ENCODE peak calls at places on chromosomes 2 and 18, in four cellular contexts. N, T, F and H are unnamed samples.

GRCh38 chr18:25005602-25006375 is 346.2 kb downstream of the ZNF521 start:
- DNase-seq in N (no peak), F (no peak), T (no peak), H (no peak)

GRCh38 chr2:235390108-235390815 is 103.6 kb upstream of the AGAP1 start:
- DNase-seq in N (peak), F (no peak), T (no peak), H (no peak)

GRCh38 chr2:6475155-6475940 is 390.4 kb downstream of the CMPK2 start:
- DNase-seq in F (no peak), T (no peak), N (peak), H (no peak)

GRCh38 chr2:230891108-230891507 is 26.4 kb downstream of the ITM2C start:
- DNase-seq in F (no peak), N (no peak), T (no peak), H (no peak)

GRCh38 chr2:7133521-7133920 is 216.3 kb downstream of the RNF144A start:
- DNase-seq in T (peak), F (peak), N (no peak), H (no peak)

GRCh38 chr2:138026116-138026855 is 62.0 kb downstream of the HNMT start:
- DNase-seq in F (no peak), T (no peak), N (no peak), H (no peak)

GRCh38 chr2:157971702-157972101 is 95.6 kb upstream of the ACVR1 start:
- DNase-seq in N (no peak), T (no peak), F (no peak), H (peak)

GRCh38 chr2:216478791-216479190 is 19.9 kb upstream of the RPL37A start:
- DNase-seq in T (no peak), F (no peak), N (no peak), H (no peak)

GRCh38 chr18:23943104-23943503 is 71.5 kb upstream of the TTC39C start:
- DNase-seq in T (no peak), F (no peak), N (peak), H (no peak)

GRCh38 chr2:149984311-149984710 is 396.7 kb upstream of the MMADHC start:
- DNase-seq in F (no peak), N (no peak), T (no peak), H (no peak)

GRCh38 chr18:77106331-77106730 is 26.3 kb downstream of the MBP start:
- DNase-seq in F (no peak), T (no peak), N (no peak), H (peak)

GRCh38 chr2:230879271-230879882 is 14.6 kb downstream of the ITM2C start:
- DNase-seq in F (no peak), T (peak), N (no peak), H (no peak)

GRCh38 chr2:108363900-108364225 is 13.9 kb upstream of the SULT1C4 start:
- DNase-seq in T (no peak), F (no peak), N (no peak), H (no peak)

GRCh38 chr18:32919799-32920198 is 147.0 kb upstream of the KLHL14 start:
- DNase-seq in F (peak), T (peak), N (no peak), H (no peak)
- TF ChIP-seq ETV6 in F (no peak), T (no peak), N (no peak), H (no peak)

GRCh38 chr18:44609210-44609941 is 71.3 kb upstream of the SETBP1 start:
- DNase-seq in F (no peak), N (no peak), T (no peak), H (no peak)
- TF ChIP-seq ETV6 in F (no peak), N (no peak), T (no peak), H (no peak)

GRCh38 chr2:72138921-72139381 is 8.7 kb downstream of the CYP26B1 start:
- DNase-seq in N (no peak), T (no peak), F (no peak), H (no peak)
- TF ChIP-seq ETV6 in N (no peak), T (no peak), F (no peak), H (no peak)

GRCh38 chr2:174586418-174586817 is 11.2 kb downstream of the WIPF1 start:
- DNase-seq in T (no peak), N (no peak), F (no peak), H (no peak)
- TF ChIP-seq ETV6 in T (no peak), N (no peak), F (no peak), H (no peak)

GRCh38 chr18:14945286-14945685 is 197.3 kb downstream of the ANKRD30B start:
- DNase-seq in N (no peak), T (no peak), F (no peak), H (no peak)

GRCh38 chr18:14948163-14948540 is 200.2 kb downstream of the ANKRD30B start:
- DNase-seq in F (no peak), T (no peak), N (no peak), H (no peak)

GRCh38 chr18:14947482-14948162 is 199.7 kb downstream of the ANKRD30B start:
- DNase-seq in T (no peak), F (no peak), N (no peak), H (no peak)

GRCh38 chr18:14945984-14946383 is 198.0 kb downstream of the ANKRD30B start:
- DNase-seq in T (no peak), N (no peak), F (no peak), H (no peak)

DNA sequence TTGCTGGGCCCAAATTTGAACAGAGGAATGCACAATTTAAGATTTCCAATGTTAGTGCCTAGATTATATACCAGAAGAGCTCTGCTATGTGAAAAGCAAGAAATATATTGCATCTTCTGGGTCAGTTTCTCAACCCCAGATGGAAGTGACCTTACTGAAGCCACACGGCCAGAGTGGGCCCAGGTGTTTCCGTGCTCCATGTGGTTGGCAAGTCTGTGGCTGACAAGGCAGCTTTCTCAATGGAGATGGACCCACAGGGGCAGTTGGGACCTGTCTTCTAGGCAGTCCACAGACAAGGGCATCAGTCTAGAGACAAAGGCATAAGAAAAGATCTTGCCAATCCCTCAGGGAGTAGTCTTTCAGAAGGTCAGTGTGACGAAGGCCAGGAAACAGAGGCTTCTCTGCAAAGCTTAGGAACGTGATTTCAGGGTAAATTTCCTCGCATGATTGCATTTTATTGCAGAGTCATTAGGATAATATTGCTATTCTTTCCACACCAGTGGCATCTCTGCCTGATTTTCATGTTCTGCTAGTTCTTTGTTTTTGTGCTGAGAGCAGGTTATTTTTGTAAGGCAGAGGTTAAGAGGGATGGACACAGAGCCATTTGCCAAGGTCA is 201.9 kb downstream of the ANKRD30B start:
- DNase-seq in F (no peak), N (no peak), T (no peak), H (no peak)
- TF ChIP-seq ETV6 in F (no peak), N (no peak), T (no peak), H (no peak)

GRCh38 chr2:38763226-38763625 is 12.1 kb upstream of the SRSF7 start:
- DNase-seq in F (no peak), T (no peak), N (no peak), H (no peak)

GRCh38 chr2:38763728-38764127 is 12.6 kb upstream of the SRSF7 start:
- DNase-seq in F (no peak), N (no peak), T (no peak), H (no peak)

GRCh38 chr2:38765551-38765950 is 12.5 kb upstream of the GEMIN6 start:
- DNase-seq in F (no peak), T (no peak), N (no peak), H (no peak)

GRCh38 chr2:38765149-38765548 is 12.9 kb upstream of the GEMIN6 start:
- DNase-seq in N (no peak), T (no peak), F (no peak), H (no peak)
- TF ChIP-seq ETV6 in N (no peak), T (no peak), F (no peak), H (no peak)

GRCh38 chr2:103219398-103219797 is 457.6 kb downstream of the TMEM182 start:
- DNase-seq in T (no peak), N (no peak), F (no peak), H (no peak)
- TF ChIP-seq ETV6 in T (no peak), N (no peak), F (no peak), H (no peak)